ENCODE peak calls at places on chromosomes 2 and 18, in four cellular contexts. T is CD8-positive, alpha-beta T cell; H is neuronal stem cell; U is GM23248. F is an unnamed sample. For H3K4me1, the result is how much of the 10 kb centered on the place peaks cover.

GRCh38 chr2:238167761-238168160 is 9.0 kb downstream of the ERFE start:
- DNase-seq in U (peak), T (no peak), H (no peak), F (peak)

GRCh38 chr2:45755585-45756330 is 104.3 kb downstream of the PRKCE start:
- DNase-seq in T (no peak), H (no peak), U (peak), F (peak)

GRCh38 chr2:179376881-179377280 is 112.2 kb upstream of the SESTD1 start:
- DNase-seq in T (no peak), U (no peak), H (no peak), F (no peak)

GRCh38 chr2:121162893-121163292 is 122.1 kb downstream of the TFCP2L1 start:
- DNase-seq in T (no peak), H (no peak), U (no peak), F (no peak)

GRCh38 chr2:55161295-55162210 is 70.5 kb downstream of the CLHC1 start:
- DNase-seq in H (no peak), U (peak), T (no peak), F (no peak)

GRCh38 chr2:98632351-98632750 is 24.0 kb downstream of the UNC50 start:
- DNase-seq in T (no peak), U (no peak), H (no peak), F (no peak)

GRCh38 chr2:215870088-215870490 is 143.3 kb downstream of the MREG start:
- DNase-seq in U (peak), T (no peak), H (no peak), F (no peak)

GRCh38 chr2:78147466-78147865 is 625.3 kb upstream of the LRRTM4 start:
- DNase-seq in U (no peak), T (no peak), H (no peak), F (no peak)

GRCh38 chr2:233271693-233272092 is 20.2 kb downstream of the ATG16L1 start:
- DNase-seq in H (no peak), T (no peak), U (no peak), F (no peak)

GRCh38 chr2:142502402-142502801 is 371.6 kb upstream of the LRP1B start:
- DNase-seq in T (no peak), H (no peak), U (no peak), F (no peak)

GRCh38 chr18:76367168-76367785 is 127.8 kb downstream of the ZNF516 start:
- DNase-seq in H (no peak), U (no peak), T (no peak), F (no peak)

GRCh38 chr2:164066095-164066494 is 330.3 kb upstream of the FIGN start:
- DNase-seq in H (no peak), T (no peak), U (no peak), F (no peak)

GRCh38 chr2:160372585-160372984 is 121.0 kb downstream of the RBMS1 start:
- DNase-seq in U (peak), H (no peak), T (no peak), F (no peak)

GRCh38 chr2:95021847-95022246 is 3.7 kb upstream of the MAL start:
- DNase-seq in H (no peak), T (no peak), U (no peak), F (no peak)

GRCh38 chr2:215425021-215425782 is 10.7 kb downstream of the FN1 start:
- DNase-seq in H (no peak), U (peak), T (no peak), F (no peak)

GRCh38 chr18:79942211-79942610 is 9.2 kb downstream of the SLC66A2 start:
- DNase-seq in T (peak), H (no peak), U (no peak), F (no peak)

GRCh38 chr2:112251211-112251721 is 3.6 kb downstream of the ZC3H8 start:
- DNase-seq in U (peak), T (no peak), H (no peak), F (no peak)

GRCh38 chr2:86335865-86336321 is 1.5 kb downstream of the REEP1 start:
- DNase-seq in T (no peak), H (no peak), U (no peak), F (no peak)

GRCh38 chr2:240956161-240956934 is 42.1 kb upstream of the SNED1 start:
- DNase-seq in H (no peak), T (peak), U (no peak), F (no peak)

GRCh38 chr2:220504890-220505564 is 877.6 kb downstream of the SLC4A3 start:
- DNase-seq in H (no peak), U (peak), T (no peak), F (peak)

GRCh38 chr18:79935925-79936324 is 15.5 kb downstream of the SLC66A2 start:
- DNase-seq in H (no peak), T (peak), U (no peak), F (no peak)

GRCh38 chr2:239459056-239459455 is 58.2 kb upstream of the HDAC4 start:
- DNase-seq in U (no peak), H (no peak), T (peak), F (no peak)

GRCh38 chr18:30034818-30035217 is 1007.7 kb downstream of the DSC3 start:
- DNase-seq in U (no peak), T (no peak), H (no peak), F (no peak)

GRCh38 chr2:225930687-225931086 is 531.2 kb downstream of the NYAP2 start:
- DNase-seq in H (no peak), T (no peak), U (no peak), F (no peak)

GRCh38 chr2:223549215-223549614 is 52.9 kb downstream of the SCG2 start:
- DNase-seq in T (no peak), U (peak), H (no peak), F (peak)

GRCh38 chr2:212548459-212548815 is 9.8 kb upstream of the ERBB4 start:
- DNase-seq in H (no peak), T (no peak), U (peak), F (no peak)

GRCh38 chr2:145597809-145598208 is 1077.9 kb upstream of the ZEB2 start:
- DNase-seq in U (peak), T (no peak), H (no peak), F (no peak)

GRCh38 chr18:39685303-39685902 is 2119.8 kb upstream of the CELF4 start:
- DNase-seq in U (no peak), T (no peak), H (peak), F (no peak)

GRCh38 chr2:239168575-239168974 is 232.2 kb downstream of the HDAC4 start:
- DNase-seq in U (no peak), H (no peak), T (no peak), F (peak)

GRCh38 chr2:80852079-80852807 is 547.7 kb upstream of the LRRTM1 start:
- DNase-seq in T (no peak), H (no peak), U (no peak), F (no peak)

GRCh38 chr2:121201796-121202195 is 83.2 kb downstream of the TFCP2L1 start:
- DNase-seq in T (no peak), H (no peak), U (no peak), F (no peak)

GRCh38 chr2:106177581-106177980 is 16.5 kb downstream of the UXS1 start:
- DNase-seq in H (no peak), U (no peak), T (no peak), F (no peak)

GRCh38 chr2:128236491-128237035 is 82.1 kb downstream of the HS6ST1 start:
- DNase-seq in U (peak), T (peak), H (no peak), F (no peak)

GRCh38 chr2:227515742-227516141 is 43.8 kb downstream of the AGFG1 start:
- DNase-seq in T (no peak), U (no peak), H (no peak), F (no peak)
- H3K4me1 ChIP-seq in T (under half), U (half or more), H (under half), F (under half)

GRCh38 chr2:62263076-62263475 is 67.2 kb downstream of the B3GNT2 start:
- DNase-seq in U (no peak), H (no peak), T (no peak), F (no peak)
- H3K4me3 ChIP-seq in U (no peak), H (no peak), T (no peak), F (no peak)

DNA sequence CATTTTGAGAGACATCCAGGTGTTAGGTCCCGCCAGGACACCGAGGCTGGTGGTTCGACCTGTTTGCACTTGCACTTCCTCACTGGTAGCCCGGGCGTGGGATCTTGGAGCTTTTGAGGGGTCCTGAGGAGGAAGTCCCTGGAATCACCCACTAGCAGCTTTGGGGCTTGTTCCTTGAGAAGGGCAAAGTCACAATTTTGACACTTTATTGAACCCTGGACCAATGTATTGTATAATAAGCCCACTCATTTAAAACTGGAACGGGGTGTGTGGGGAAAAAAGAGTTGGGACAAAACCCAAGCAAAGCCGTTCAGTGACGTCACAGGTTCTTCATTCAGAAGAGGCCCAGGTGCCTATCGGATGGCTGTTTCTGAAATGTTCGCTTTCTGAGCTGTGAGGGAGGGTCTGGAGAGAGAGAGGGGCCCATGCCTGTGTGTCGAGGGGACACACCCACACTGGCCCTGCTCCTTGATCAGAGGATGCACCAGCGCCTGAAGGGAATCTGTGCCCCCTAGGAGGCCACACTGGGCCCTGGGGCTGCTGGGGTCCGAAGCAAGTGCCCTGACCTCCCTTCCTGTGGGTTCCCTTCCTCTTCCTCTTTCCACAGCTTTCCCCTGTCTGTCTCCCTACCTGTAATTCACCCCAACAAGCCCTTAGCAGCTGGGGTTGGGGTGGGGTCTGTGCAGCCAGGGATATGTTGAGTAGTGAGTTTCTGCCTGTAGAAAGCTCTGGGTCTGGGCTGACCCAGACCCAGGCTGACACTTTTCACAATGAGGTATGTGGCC is 2.6 kb downstream of the LPIN1 start:
- DNase-seq in T (no peak), U (no peak), H (no peak), F (no peak)
- H3K4me1 ChIP-seq in T (half or more), U (under half), H (under half), F (under half)

GRCh38 chr2:70515938-70516337 is 37.7 kb downstream of the TGFA start:
- DNase-seq in H (no peak), T (no peak), U (peak), F (no peak)

GRCh38 chr2:70518557-70518956 is 35.1 kb downstream of the TGFA start:
- DNase-seq in T (no peak), H (no peak), U (no peak), F (no peak)

GRCh38 chr2:70517804-70518203 is 35.8 kb downstream of the TGFA start:
- DNase-seq in H (no peak), T (no peak), U (no peak), F (no peak)

GRCh38 chr2:70514612-70515055 is 39.0 kb downstream of the TGFA start:
- DNase-seq in U (no peak), H (no peak), T (no peak), F (no peak)

GRCh38 chr2:70516596-70516995 is 37.0 kb downstream of the TGFA start:
- DNase-seq in T (no peak), U (peak), H (no peak), F (no peak)
- H3K4me3 ChIP-seq in T (no peak), U (no peak), H (no peak), F (no peak)

GRCh38 chr2:131584380-131584779 is 56.7 kb downstream of the CCDC74A start:
- DNase-seq in H (no peak), U (no peak), T (no peak), F (no peak)
- H3K4me1 ChIP-seq in H (under half), U (under half), T (under half), F (under half)

GRCh38 chr2:151946856-151947523 is 118.8 kb upstream of the ARL5A start:
- DNase-seq in H (peak), T (no peak), U (peak), F (no peak)
- H3K4me3 ChIP-seq in H (peak), T (no peak), U (no peak), F (no peak)

DNA sequence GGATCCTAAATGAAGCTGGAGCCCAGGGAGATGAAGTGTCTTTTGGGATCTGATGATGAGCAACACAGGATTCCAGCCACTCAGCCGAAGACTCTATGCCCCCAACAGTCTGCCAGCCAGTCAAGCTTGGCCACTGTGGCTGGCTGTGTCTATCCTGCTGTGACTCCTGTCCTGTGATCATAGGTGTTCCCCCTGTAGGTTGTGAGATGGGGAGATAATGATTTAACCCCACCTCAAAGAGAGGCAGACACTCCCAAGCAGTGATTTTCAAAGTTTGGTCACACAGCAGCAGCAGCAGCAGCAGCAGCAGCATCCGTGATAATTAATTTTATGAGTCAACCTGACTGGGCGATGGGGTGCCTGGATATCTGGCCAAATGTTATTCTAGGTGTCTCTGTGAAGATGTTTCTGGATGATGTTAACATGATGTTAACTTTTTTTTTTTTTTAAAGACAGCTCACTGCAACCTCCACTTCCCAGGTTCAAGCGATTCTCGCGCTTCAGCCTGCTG is 21.4 kb upstream of the RHOB start:
- DNase-seq in U (peak), H (no peak), T (no peak), F (no peak)
- H3K4me1 ChIP-seq in U (under half), H (under half), T (under half), F (half or more)

DNA sequence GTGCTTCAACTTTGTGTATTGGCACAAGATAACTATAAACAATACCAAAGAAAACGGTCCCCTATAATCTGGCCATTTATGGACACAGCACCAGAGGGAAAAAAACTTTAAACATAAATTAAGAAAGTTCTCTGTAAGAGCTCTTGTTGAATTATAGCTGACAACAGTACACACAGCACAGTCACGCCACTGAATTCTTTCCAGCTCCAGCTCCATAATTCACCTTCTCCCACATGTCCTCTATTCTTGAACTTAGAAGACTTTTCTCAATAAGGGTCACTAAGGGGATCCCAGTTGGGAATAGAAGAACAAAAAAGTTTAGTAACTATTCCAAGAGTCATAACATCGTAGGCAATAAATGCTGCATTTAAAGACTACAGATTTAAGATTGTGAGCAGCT is 124.6 kb upstream of the CYP1B1 start:
- DNase-seq in U (no peak), H (no peak), T (no peak), F (no peak)
- H3K4me3 ChIP-seq in U (no peak), H (no peak), T (no peak), F (no peak)

DNA sequence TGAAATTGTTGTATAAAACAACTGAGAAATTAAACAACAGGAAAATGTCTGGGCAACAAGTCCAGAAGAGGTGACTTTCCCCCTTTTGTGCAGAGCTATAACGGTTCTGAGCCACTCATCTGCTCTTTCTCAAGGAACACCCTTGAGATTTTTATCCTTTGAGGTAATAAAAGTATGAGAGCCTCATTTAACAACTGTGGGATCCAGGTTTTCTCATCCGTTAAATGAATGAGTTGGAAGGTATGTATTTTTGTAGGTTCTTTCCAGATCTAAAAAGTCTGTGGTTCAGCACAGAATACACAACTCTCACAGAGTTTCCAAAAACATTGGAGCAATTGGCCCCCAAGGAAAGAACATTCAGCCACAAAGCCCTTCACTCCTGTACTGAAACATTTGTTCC is 93.0 kb downstream of the ANKRD44 start:
- DNase-seq in H (no peak), U (no peak), T (no peak), F (no peak)
- H3K4me1 ChIP-seq in H (under half), U (under half), T (half or more), F (under half)

DNA sequence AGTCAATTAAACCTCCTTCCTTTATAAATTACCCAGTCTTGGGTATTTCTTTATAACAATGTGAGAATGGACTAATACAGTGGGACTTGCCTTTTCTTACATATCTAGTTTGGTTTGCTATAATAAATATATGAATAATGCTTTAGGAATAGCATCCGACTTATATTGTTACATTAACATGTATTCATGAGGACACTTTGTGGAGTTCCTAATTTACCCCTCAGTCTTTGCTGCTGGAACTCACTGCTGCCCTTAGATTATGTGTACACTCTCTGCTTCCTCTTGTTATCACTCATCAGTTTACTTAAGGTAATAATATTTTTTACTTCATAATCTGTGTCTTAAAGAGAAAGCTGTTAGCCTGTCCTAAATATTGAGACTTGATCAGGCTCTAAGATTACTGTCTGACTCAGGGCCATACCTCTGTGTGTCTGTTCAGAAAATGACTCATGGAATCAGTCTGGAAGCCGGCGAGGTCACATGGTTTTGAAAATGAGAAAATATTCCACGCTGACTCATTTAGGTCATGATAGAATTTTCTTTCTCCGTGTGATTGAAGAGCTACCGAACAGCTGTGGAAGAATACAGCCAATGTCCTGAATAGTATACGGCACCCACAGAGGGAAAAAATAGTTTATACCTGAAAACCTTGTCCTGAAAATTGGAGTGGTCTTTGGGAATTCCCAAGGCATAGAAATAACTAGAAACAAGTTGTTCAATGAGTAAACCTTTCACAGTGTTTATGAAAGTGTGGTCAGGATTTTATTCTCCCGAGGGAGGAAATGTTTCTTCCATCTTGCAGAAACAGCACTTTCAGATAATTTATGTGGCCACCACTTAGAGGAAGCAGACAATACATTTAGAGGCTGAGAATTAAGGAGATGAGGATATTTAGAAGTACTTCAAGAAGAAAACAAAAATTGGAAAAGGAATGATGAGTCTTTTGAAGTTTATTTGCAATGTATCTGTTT is 156.4 kb downstream of the DSEL start:
- DNase-seq in T (no peak), U (peak), H (no peak), F (peak)
- H3K4me3 ChIP-seq in T (no peak), U (peak), H (no peak), F (peak)

F was measured in SJSA1.